ENCODE peak calls at places on chromosomes 1 and 21, in nine cellular contexts. G is fibroblast of lung, J is brain microvascular endothelial cell, K is endodermal cell, C is H9, E is AG04450, X is ovary, V is PC-9, T is neural progenitor cell. S is an unnamed sample. For H3K27me3, the result is how much of the 10 kb centered on the place peaks cover.

GRCh38 chr1:226565476-226565875 is 16.9 kb downstream of the STUM start:
- DNase-seq in G (no peak), J (no peak), K (no peak), C (no peak), E (no peak), X (no peak), V (no peak), T (no peak), S (no peak)

GRCh38 chr1:151867785-151868403 is 14.4 kb upstream of the THEM5 start:
- DNase-seq in G (peak), J (peak), K (no peak), C (no peak), E (no peak), X (no peak), V (no peak), T (no peak), S (no peak)

GRCh38 chr1:62384276-62385005 is 52.4 kb upstream of the USP1 start:
- DNase-seq in G (peak), J (peak), K (no peak), C (no peak), E (peak), X (no peak), V (no peak), T (no peak), S (no peak)

GRCh38 chr1:209402697-209403096 is 180.8 kb upstream of the CAMK1G start:
- DNase-seq in G (no peak), J (no peak), K (no peak), C (no peak), E (no peak), X (no peak), V (no peak), T (no peak), S (no peak)

GRCh38 chr1:202161151-202162048 is 998 bp upstream of the PTPN7 start:
- DNase-seq in G (no peak), J (no peak), K (no peak), C (peak), E (no peak), X (no peak), V (no peak), T (no peak), S (no peak)

GRCh38 chr1:231420959-231421615 is 1.0 kb downstream of the EGLN1 start:
- DNase-seq in G (peak), J (peak), K (peak), C (peak), E (no peak), X (peak), V (peak), T (peak), S (peak)

GRCh38 chr1:7389786-7390603 is 381.1 kb upstream of the VAMP3 start:
- DNase-seq in G (peak), J (no peak), K (peak), C (peak), E (no peak), X (no peak), V (no peak), T (no peak), S (no peak)

GRCh38 chr1:44110916-44111315 is 7.7 kb upstream of the KLF17 start:
- DNase-seq in G (no peak), J (no peak), K (no peak), C (no peak), E (no peak), X (no peak), V (no peak), T (no peak), S (no peak)

GRCh38 chr1:227894831-227895451 is 52.8 kb downstream of the WNT9A start:
- DNase-seq in G (no peak), J (no peak), K (peak), C (peak), E (no peak), X (peak), V (no peak), T (no peak), S (no peak)

GRCh38 chr1:234533034-234533571 is 54.1 kb upstream of the TARBP1 start:
- DNase-seq in G (peak), J (peak), K (no peak), C (no peak), E (peak), X (peak), V (no peak), T (no peak), S (no peak)

GRCh38 chr1:202058001-202058908 is 47.9 kb downstream of the ELF3 start:
- DNase-seq in G (peak), J (peak), K (no peak), C (no peak), E (no peak), X (no peak), V (peak), T (no peak), S (no peak)

GRCh38 chr1:103788377-103788776 is 38.7 kb downstream of the AMY1C start:
- DNase-seq in G (peak), J (no peak), K (no peak), C (no peak), E (no peak), X (no peak), V (no peak), T (no peak), S (no peak)

GRCh38 chr1:179955318-179955638 is 668 bp downstream of the CEP350 start:
- DNase-seq in G (peak), J (no peak), K (no peak), C (no peak), E (no peak), X (no peak), V (no peak), T (no peak), S (no peak)

GRCh38 chr1:201876148-201876547 is 12.6 kb upstream of the SHISA4 start:
- DNase-seq in G (no peak), J (no peak), K (no peak), C (no peak), E (no peak), X (no peak), V (no peak), T (no peak), S (no peak)

GRCh38 chr1:193471981-193472380 is 285.6 kb upstream of the B3GALT2 start:
- DNase-seq in G (peak), J (peak), K (no peak), C (no peak), E (no peak), X (no peak), V (no peak), T (no peak), S (no peak)

GRCh38 chr1:88061106-88061829 is 622.8 kb upstream of the PKN2 start:
- DNase-seq in G (peak), J (peak), K (peak), C (peak), E (peak), X (no peak), V (peak), T (peak), S (no peak)

GRCh38 chr1:235657269-235657668 is 7.7 kb upstream of the GNG4 start:
- DNase-seq in G (no peak), J (no peak), K (no peak), C (no peak), E (no peak), X (no peak), V (no peak), T (no peak), S (no peak)

GRCh38 chr1:64847666-64848065 is 102.8 kb downstream of the RAVER2 start:
- DNase-seq in G (no peak), J (no peak), K (no peak), C (no peak), E (no peak), X (no peak), V (no peak), T (no peak), S (no peak)

GRCh38 chr1:61589382-61589765 is 135.6 kb downstream of the TM2D1 start:
- DNase-seq in G (no peak), J (no peak), K (no peak), C (no peak), E (no peak), X (peak), V (no peak), T (no peak), S (no peak)

GRCh38 chr1:185567006-185567405 is 167.2 kb upstream of the HMCN1 start:
- DNase-seq in G (peak), J (peak), K (no peak), C (no peak), E (no peak), X (no peak), V (peak), T (no peak), S (peak)

GRCh38 chr1:99533909-99534907 is 111.7 kb upstream of the PALMD start:
- DNase-seq in G (no peak), J (no peak), K (no peak), C (no peak), E (no peak), X (no peak), V (no peak), T (no peak), S (no peak)

GRCh38 chr21:34517039-34517438 is 5.0 kb upstream of the KCNE1 start:
- DNase-seq in G (no peak), J (no peak), K (no peak), C (no peak), E (no peak), X (no peak), V (no peak), T (no peak), S (no peak)

GRCh38 chr1:59673575-59674467 is 140.9 kb upstream of the HOOK1 start:
- DNase-seq in G (no peak), J (no peak), K (peak), C (peak), E (no peak), X (peak), V (no peak), T (no peak), S (no peak)

GRCh38 chr21:43899307-43900077 is 34.5 kb downstream of the AGPAT3 start:
- DNase-seq in G (no peak), J (no peak), K (no peak), C (no peak), E (no peak), X (peak), V (no peak), T (no peak), S (no peak)

GRCh38 chr1:235287208-235287882 is 40.6 kb downstream of the ARID4B start:
- DNase-seq in G (no peak), J (no peak), K (no peak), C (no peak), E (no peak), X (no peak), V (no peak), T (peak), S (no peak)

GRCh38 chr1:151001592-151001991 is 5.1 kb downstream of the MINDY1 start:
- DNase-seq in G (no peak), J (no peak), K (no peak), C (no peak), E (no peak), X (no peak), V (no peak), T (no peak), S (no peak)

GRCh38 chr1:80367058-80367457 is 1360.5 kb upstream of the ADGRL4 start:
- DNase-seq in G (no peak), J (no peak), K (no peak), C (no peak), E (no peak), X (no peak), V (no peak), T (no peak), S (no peak)

GRCh38 chr21:35343046-35343816 is 294.1 kb upstream of the RUNX1 start:
- DNase-seq in G (peak), J (no peak), K (no peak), C (no peak), E (no peak), X (no peak), V (no peak), T (no peak), S (no peak)

GRCh38 chr21:38129711-38130110 is 127.1 kb upstream of the KCNJ15 start:
- DNase-seq in G (no peak), J (no peak), K (no peak), C (no peak), E (no peak), X (no peak), V (no peak), T (no peak), S (no peak)

GRCh38 chr21:17451364-17451869 is 61.4 kb upstream of the CXADR start:
- DNase-seq in G (peak), J (peak), K (no peak), C (no peak), E (peak), X (no peak), V (no peak), T (no peak), S (no peak)

GRCh38 chr1:217048104-217048707 is 325.0 kb upstream of the ESRRG start:
- DNase-seq in G (no peak), J (no peak), K (peak), C (peak), E (no peak), X (no peak), V (no peak), T (peak), S (no peak)

GRCh38 chr1:209409786-209410185 is 173.7 kb upstream of the CAMK1G start:
- DNase-seq in G (peak), J (peak), K (no peak), C (no peak), E (peak), X (no peak), V (peak), T (no peak), S (no peak)

GRCh38 chr1:155591770-155592169 is 18.2 kb upstream of the MSTO1 start:
- DNase-seq in G (peak), J (peak), K (no peak), C (no peak), E (no peak), X (no peak), V (peak), T (peak), S (peak)

GRCh38 chr21:25396135-25396711 is 211.1 kb downstream of the MRPL39 start:
- DNase-seq in G (no peak), J (no peak), K (no peak), C (no peak), E (no peak), X (no peak), V (no peak), T (no peak), S (no peak)

GRCh38 chr1:152451254-152451653 is 37.2 kb upstream of the CRNN start:
- DNase-seq in G (no peak), J (no peak), K (peak), C (no peak), E (no peak), X (no peak), V (peak), T (no peak), S (no peak)

GRCh38 chr1:1627842-1628655 is 3.9 kb upstream of the MMP23B start:
- DNase-seq in G (no peak), J (no peak), K (peak), C (peak), E (no peak), X (peak), V (no peak), T (no peak), S (no peak)

GRCh38 chr1:207088161-207088560 is 499 bp upstream of the C4BPB start:
- DNase-seq in G (peak), J (no peak), K (no peak), C (no peak), E (no peak), X (no peak), V (no peak), T (no peak), S (no peak)
- H3K27ac ChIP-seq in G (no peak), J (no peak), K (no peak), C (no peak), E (no peak), X (no peak), V (peak), T (no peak), S (no peak)

GRCh38 chr1:42961560-42962091 is 3.0 kb upstream of the SLC2A1 start:
- DNase-seq in G (no peak), J (no peak), K (no peak), C (no peak), E (peak), X (no peak), V (no peak), T (no peak), S (no peak)
- H3K27me3 ChIP-seq in G (under half), J (under half), K (under half), C (under half), E (under half), X (under half), V (under half), T (under half), S (under half)

GRCh38 chr1:52769346-52770033 is 43.2 kb downstream of the ZYG11B start:
- DNase-seq in G (no peak), J (no peak), K (no peak), C (no peak), E (no peak), X (no peak), V (no peak), T (no peak), S (no peak)
- H3K27ac ChIP-seq in G (no peak), J (no peak), K (no peak), C (no peak), E (no peak), X (no peak), V (no peak), T (no peak), S (no peak)

DNA sequence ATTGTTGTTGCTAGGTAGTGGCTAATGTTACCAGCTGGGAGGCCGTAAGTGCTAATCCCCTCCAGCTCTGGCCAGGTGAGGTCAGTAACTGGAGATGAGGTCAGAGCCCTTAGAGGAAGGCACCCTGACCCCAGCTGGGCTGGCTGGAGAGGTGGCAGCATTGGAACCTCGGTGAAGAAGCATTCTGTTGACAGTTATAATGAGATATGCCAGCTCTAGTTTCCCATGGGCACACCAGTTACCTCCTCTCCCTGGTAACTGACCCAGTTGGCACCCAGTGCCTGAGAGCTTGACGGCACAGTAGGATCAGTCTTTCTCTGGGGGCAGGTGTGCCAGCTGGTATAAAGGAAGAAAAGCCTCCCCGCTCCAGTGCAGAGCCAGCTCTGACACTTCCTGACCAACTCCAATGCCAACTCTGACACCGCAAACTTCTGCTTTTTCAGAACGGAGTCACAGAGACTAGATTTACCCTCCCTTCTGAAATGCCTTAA is 35.0 kb upstream of the SLC2A1 start:
- DNase-seq in G (no peak), J (no peak), K (peak), C (no peak), E (no peak), X (no peak), V (no peak), T (no peak), S (no peak)
- H3K27me3 ChIP-seq in G (under half), J (under half), K (under half), C (under half), E (under half), X (under half), V (under half), T (under half), S (under half)

GRCh38 chr1:175774921-175775320 is 31.5 kb upstream of the TNR start:
- DNase-seq in G (no peak), J (no peak), K (peak), C (peak), E (no peak), X (no peak), V (no peak), T (no peak), S (no peak)

GRCh38 chr1:175768610-175769009 is 25.2 kb upstream of the TNR start:
- DNase-seq in G (no peak), J (no peak), K (no peak), C (no peak), E (no peak), X (no peak), V (no peak), T (no peak), S (no peak)

DNA sequence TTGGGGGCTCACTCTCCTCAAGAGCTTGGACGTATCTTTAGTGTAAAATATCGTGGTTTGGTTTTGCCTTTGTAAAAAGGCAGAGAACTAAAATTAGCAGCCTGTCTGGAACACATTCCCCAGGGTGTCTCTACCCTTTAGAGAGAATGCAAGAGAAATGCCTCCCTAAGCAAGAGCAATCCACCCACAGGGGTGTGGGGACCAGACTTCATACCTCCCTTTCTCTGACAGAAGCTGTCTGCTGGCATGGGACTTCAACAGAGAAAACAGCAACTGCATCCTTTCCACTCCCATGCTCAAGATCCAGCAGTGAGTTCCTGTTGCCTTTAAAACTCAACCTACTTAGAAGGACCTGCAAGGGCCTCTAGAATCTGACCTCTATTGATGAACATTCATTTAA is 27.9 kb upstream of the TNR start:
- DNase-seq in G (no peak), J (no peak), K (no peak), C (no peak), E (no peak), X (no peak), V (no peak), T (no peak), S (no peak)
- H3K27ac ChIP-seq in G (no peak), J (no peak), K (no peak), C (no peak), E (no peak), X (no peak), V (no peak), T (no peak), S (no peak)

GRCh38 chr1:33348676-33349080 is 27.8 kb upstream of the A3GALT2 start:
- DNase-seq in G (no peak), J (no peak), K (no peak), C (no peak), E (no peak), X (no peak), V (no peak), T (no peak), S (no peak)
- H3K27me3 ChIP-seq in G (under half), J (under half), K (under half), C (under half), E (under half), X (under half), V (under half), T (under half), S (under half)